ENCODE peak calls at places on chromosomes 1 and 21, in four cellular contexts. C is GM18507, Y is mucosa of gallbladder, J is choroid plexus epithelial cell. R is an unnamed sample.

GRCh38 chr1:153978274-153978909 is 918 bp upstream of the JTB start:
- DNase-seq in J (no peak), Y (no peak), C (no peak), R (no peak)

GRCh38 chr1:185969524-185969991 is 235.4 kb downstream of the HMCN1 start:
- DNase-seq in Y (no peak), C (no peak), J (no peak), R (no peak)

GRCh38 chr1:54595956-54596498 is 27.3 kb downstream of the FAM151A start:
- DNase-seq in Y (no peak), C (no peak), J (no peak), R (no peak)

GRCh38 chr1:110152133-110152785 is 2.0 kb downstream of the SLC6A17 start:
- DNase-seq in J (peak), Y (no peak), C (no peak), R (no peak)

GRCh38 chr1:223707270-223708000 is 4.9 kb upstream of the CAPN2 start:
- DNase-seq in Y (peak), J (peak), C (no peak), R (no peak)

GRCh38 chr1:53548031-53548491 is 88.9 kb downstream of the DMRTB1 start:
- DNase-seq in C (no peak), J (no peak), Y (no peak), R (no peak)

GRCh38 chr1:53616927-53617326 is 122.0 kb downstream of the GLIS1 start:
- DNase-seq in Y (no peak), C (no peak), J (no peak), R (peak)

GRCh38 chr21:45833437-45833836 is 148.1 kb upstream of the COL6A1 start:
- DNase-seq in C (no peak), Y (no peak), J (no peak), R (no peak)

GRCh38 chr1:218536311-218536710 is 191.2 kb downstream of the TGFB2 start:
- DNase-seq in J (no peak), Y (no peak), C (no peak), R (no peak)

GRCh38 chr21:44300262-44300959 is 558 bp downstream of the PFKL start:
- DNase-seq in C (peak), Y (peak), J (peak), R (peak)

GRCh38 chr21:45901061-45901690 is 80.4 kb upstream of the COL6A1 start:
- DNase-seq in C (no peak), Y (no peak), J (no peak), R (no peak)

GRCh38 chr1:39016604-39017171 is 9.5 kb upstream of the NDUFS5 start:
- DNase-seq in Y (peak), C (no peak), J (no peak), R (no peak)

GRCh38 chr1:206609229-206609991 is 2.9 kb downstream of the EIF2D start:
- DNase-seq in C (no peak), Y (no peak), J (peak), R (no peak)

GRCh38 chr1:176863613-176864012 is 300.9 kb downstream of the ASTN1 start:
- DNase-seq in Y (no peak), J (no peak), C (no peak), R (no peak)

GRCh38 chr1:17904290-17904689 is 149.2 kb downstream of the ACTL8 start:
- DNase-seq in Y (no peak), J (no peak), C (no peak), R (no peak)

GRCh38 chr1:8510041-8510823 is 192.3 kb downstream of the SLC45A1 start:
- DNase-seq in J (peak), Y (peak), C (no peak), R (peak)

GRCh38 chr1:203628185-203628996 is 1.8 kb downstream of the ATP2B4 start:
- DNase-seq in J (peak), Y (no peak), C (no peak), R (no peak)

GRCh38 chr1:67342002-67342890 is 34.6 kb downstream of the IL12RB2 start:
- DNase-seq in Y (no peak), C (no peak), J (no peak), R (no peak)

GRCh38 chr1:160739098-160739511 is at the start of gene SLAMF7:
- DNase-seq in Y (no peak), J (peak), C (no peak), R (no peak)

GRCh38 chr1:24203404-24203803 is 16.3 kb upstream of the IFNLR1 start:
- DNase-seq in J (no peak), C (no peak), Y (peak), R (no peak)

GRCh38 chr1:157856538-157856937 is 14.9 kb upstream of the CD5L start:
- DNase-seq in J (no peak), Y (no peak), C (no peak), R (no peak)

GRCh38 chr1:25675729-25676476 is 59.3 kb downstream of the MAN1C1 start:
- DNase-seq in C (peak), Y (no peak), J (no peak), R (no peak)

GRCh38 chr1:154956557-154956956 is 658 bp upstream of the PBXIP1 start:
- DNase-seq in J (peak), C (no peak), Y (no peak), R (no peak)

R was measured in mesothelial cell of epicardium.